ENCODE peak calls at places on chromosomes 13 and 19, in four cellular contexts. S is NCI-H2029, X is AML-193, J is NCI-H2081. K is an unnamed sample.

GRCh38 chr13:58461217-58461616 is 829.7 kb downstream of the PCDH17 start:
- DNase-seq in S (no peak), X (no peak), J (no peak), K (no peak)

GRCh38 chr13:64579331-64579730 is 2650.8 kb downstream of the PCDH9 start:
- DNase-seq in S (no peak), X (no peak), J (peak), K (no peak)

GRCh38 chr19:38990949-38991697 is 15.6 kb upstream of the FBXO17 start:
- DNase-seq in S (no peak), X (no peak), J (no peak), K (no peak)

GRCh38 chr13:36344173-36344572 is 2.0 kb downstream of the SPART start:
- DNase-seq in S (no peak), X (peak), J (peak), K (no peak)

GRCh38 chr13:49247722-49248432 is at the start of gene CDADC1:
- DNase-seq in S (peak), X (peak), J (peak), K (peak)

GRCh38 chr13:90270231-90270630 is 1077.3 kb upstream of the MIR17HG start:
- DNase-seq in S (no peak), X (no peak), J (no peak), K (no peak)

GRCh38 chr13:98144501-98145350 is 1.8 kb downstream of the FARP1 start:
- DNase-seq in S (no peak), X (no peak), J (peak), K (no peak)

GRCh38 chr19:15199652-15200574 is 882 bp downstream of the NOTCH3 start:
- DNase-seq in S (no peak), X (no peak), J (no peak), K (no peak)

GRCh38 chr19:58479736-58480480 is 3.8 kb downstream of the ZNF446 start:
- DNase-seq in S (no peak), X (no peak), J (no peak), K (no peak)

GRCh38 chr13:22594041-22594440 is 586.7 kb upstream of the SGCG start:
- DNase-seq in S (no peak), X (no peak), J (peak), K (no peak)

GRCh38 chr19:31139871-31140505 is 209.2 kb downstream of the TSHZ3 start:
- DNase-seq in S (no peak), X (no peak), J (no peak), K (no peak)

GRCh38 chr13:99308481-99309087 is 1.4 kb upstream of the GPR183 start:
- DNase-seq in S (no peak), X (no peak), J (no peak), K (no peak)

GRCh38 chr13:46640843-46641242 is 87.9 kb downstream of the LRCH1 start:
- DNase-seq in S (no peak), X (no peak), J (no peak), K (no peak)

GRCh38 chr19:19738564-19738963 is 5.7 kb upstream of the ZNF14 start:
- DNase-seq in S (no peak), X (no peak), J (no peak), K (no peak)

GRCh38 chr19:40457048-40457447 is 8.5 kb downstream of the BLVRB start:
- DNase-seq in S (no peak), X (no peak), J (no peak), K (no peak)

GRCh38 chr19:44757735-44758505 is 9.4 kb downstream of the BCL3 start:
- DNase-seq in S (peak), X (no peak), J (no peak), K (no peak)

GRCh38 chr13:65309906-65310305 is 1920.2 kb downstream of the PCDH9 start:
- DNase-seq in S (no peak), X (no peak), J (no peak), K (no peak)

GRCh38 chr19:58326501-58326913 is 287 bp upstream of the ZSCAN22 start:
- DNase-seq in S (no peak), X (no peak), J (no peak), K (no peak)

GRCh38 chr19:12733369-12733896 is 1.1 kb downstream of the TRIR start:
- DNase-seq in S (peak), X (peak), J (peak), K (no peak)

GRCh38 chr13:106010836-106011235 is 524.6 kb downstream of the EFNB2 start:
- DNase-seq in S (no peak), X (no peak), J (no peak), K (no peak)

GRCh38 chr19:7841751-7842660 is 12.0 kb downstream of the EVI5L start:
- DNase-seq in S (no peak), X (no peak), J (no peak), K (no peak)